ENCODE peak calls at places on chromosomes 2 and 18, in eight cellular contexts. One of them, this sample, is unnamed.

GRCh38 chr18:76994086-76994654 is 138.4 kb downstream of the MBP start:
- DNase-seq in right lobe of liver: no peak
- DNase-seq in neural crest cell: no peak
- DNase-seq in AG04449: no peak
- DNase-seq in stomach: no peak
- DNase-seq in fibroblast of villous mesenchyme: no peak
- DNase-seq in heart left ventricle: no peak
- DNase-seq in A549: no peak
- DNase-seq in this sample: no peak

GRCh38 chr2:191930205-191930604 is 83.3 kb upstream of the CAVIN2 start:
- DNase-seq in right lobe of liver: no peak
- DNase-seq in neural crest cell: no peak
- DNase-seq in AG04449: no peak
- DNase-seq in stomach: no peak
- DNase-seq in fibroblast of villous mesenchyme: no peak
- DNase-seq in heart left ventricle: no peak
- DNase-seq in A549: no peak
- DNase-seq in this sample: no peak

GRCh38 chr2:157592983-157593382 is 35.7 kb downstream of the ACVR1C start:
- DNase-seq in right lobe of liver: no peak
- DNase-seq in neural crest cell: no peak
- DNase-seq in AG04449: no peak
- DNase-seq in stomach: no peak
- DNase-seq in fibroblast of villous mesenchyme: peak
- DNase-seq in heart left ventricle: no peak
- DNase-seq in A549: no peak
- DNase-seq in this sample: no peak

GRCh38 chr2:31312898-31313297 is 78.9 kb downstream of the EHD3 start:
- DNase-seq in right lobe of liver: no peak
- DNase-seq in neural crest cell: no peak
- DNase-seq in AG04449: no peak
- DNase-seq in stomach: no peak
- DNase-seq in fibroblast of villous mesenchyme: peak
- DNase-seq in heart left ventricle: no peak
- DNase-seq in A549: no peak
- DNase-seq in this sample: no peak

GRCh38 chr2:240255811-240256703 is 115.6 kb upstream of the OTOS start:
- DNase-seq in right lobe of liver: no peak
- DNase-seq in neural crest cell: no peak
- DNase-seq in AG04449: no peak
- DNase-seq in stomach: peak
- DNase-seq in fibroblast of villous mesenchyme: no peak
- DNase-seq in heart left ventricle: no peak
- DNase-seq in A549: no peak
- DNase-seq in this sample: no peak

GRCh38 chr2:106139575-106139935 is 54.5 kb downstream of the UXS1 start:
- DNase-seq in right lobe of liver: no peak
- DNase-seq in neural crest cell: no peak
- DNase-seq in AG04449: no peak
- DNase-seq in stomach: no peak
- DNase-seq in fibroblast of villous mesenchyme: no peak
- DNase-seq in heart left ventricle: no peak
- DNase-seq in A549: no peak
- DNase-seq in this sample: no peak

GRCh38 chr2:1489486-1489885 is 76.2 kb downstream of the TPO start:
- DNase-seq in right lobe of liver: no peak
- DNase-seq in neural crest cell: no peak
- DNase-seq in AG04449: no peak
- DNase-seq in stomach: peak
- DNase-seq in fibroblast of villous mesenchyme: no peak
- DNase-seq in heart left ventricle: no peak
- DNase-seq in A549: no peak
- DNase-seq in this sample: no peak

GRCh38 chr2:105919826-105920225 is 175.1 kb downstream of the NCK2 start:
- DNase-seq in right lobe of liver: no peak
- DNase-seq in neural crest cell: peak
- DNase-seq in AG04449: peak
- DNase-seq in stomach: no peak
- DNase-seq in fibroblast of villous mesenchyme: peak
- DNase-seq in heart left ventricle: no peak
- DNase-seq in A549: peak
- DNase-seq in this sample: no peak

GRCh38 chr2:54599914-54600313 is 123.5 kb upstream of the EML6 start:
- DNase-seq in right lobe of liver: peak
- DNase-seq in neural crest cell: no peak
- DNase-seq in AG04449: no peak
- DNase-seq in stomach: peak
- DNase-seq in fibroblast of villous mesenchyme: no peak
- DNase-seq in heart left ventricle: peak
- DNase-seq in A549: no peak
- DNase-seq in this sample: no peak

GRCh38 chr2:217840522-217840921 is 162.3 kb downstream of the TNS1 start:
- DNase-seq in right lobe of liver: no peak
- DNase-seq in neural crest cell: no peak
- DNase-seq in AG04449: no peak
- DNase-seq in stomach: no peak
- DNase-seq in fibroblast of villous mesenchyme: no peak
- DNase-seq in heart left ventricle: no peak
- DNase-seq in A549: no peak
- DNase-seq in this sample: no peak

GRCh38 chr18:44802508-44802907 is 121.8 kb downstream of the SETBP1 start:
- DNase-seq in right lobe of liver: no peak
- DNase-seq in neural crest cell: no peak
- DNase-seq in AG04449: no peak
- DNase-seq in stomach: no peak
- DNase-seq in fibroblast of villous mesenchyme: peak
- DNase-seq in heart left ventricle: no peak
- DNase-seq in A549: no peak
- DNase-seq in this sample: no peak

GRCh38 chr2:11398710-11399109 is 54.3 kb upstream of the ROCK2 start:
- DNase-seq in right lobe of liver: no peak
- DNase-seq in neural crest cell: no peak
- DNase-seq in AG04449: no peak
- DNase-seq in stomach: peak
- DNase-seq in fibroblast of villous mesenchyme: peak
- DNase-seq in heart left ventricle: peak
- DNase-seq in A549: no peak
- DNase-seq in this sample: no peak

GRCh38 chr2:127326289-127326945 is 32.5 kb upstream of the ERCC3 start:
- DNase-seq in right lobe of liver: no peak
- DNase-seq in neural crest cell: no peak
- DNase-seq in AG04449: no peak
- DNase-seq in stomach: no peak
- DNase-seq in fibroblast of villous mesenchyme: no peak
- DNase-seq in heart left ventricle: no peak
- DNase-seq in A549: no peak
- DNase-seq in this sample: no peak

GRCh38 chr2:187081409-187081808 is 232.4 kb upstream of the ZSWIM2 start:
- DNase-seq in right lobe of liver: no peak
- DNase-seq in neural crest cell: no peak
- DNase-seq in AG04449: no peak
- DNase-seq in stomach: no peak
- DNase-seq in fibroblast of villous mesenchyme: no peak
- DNase-seq in heart left ventricle: no peak
- DNase-seq in A549: no peak
- DNase-seq in this sample: no peak

GRCh38 chr2:31729442-31730092 is 148.8 kb upstream of the SRD5A2 start:
- DNase-seq in right lobe of liver: no peak
- DNase-seq in neural crest cell: no peak
- DNase-seq in AG04449: peak
- DNase-seq in stomach: no peak
- DNase-seq in fibroblast of villous mesenchyme: peak
- DNase-seq in heart left ventricle: no peak
- DNase-seq in A549: peak
- DNase-seq in this sample: no peak

DNA sequence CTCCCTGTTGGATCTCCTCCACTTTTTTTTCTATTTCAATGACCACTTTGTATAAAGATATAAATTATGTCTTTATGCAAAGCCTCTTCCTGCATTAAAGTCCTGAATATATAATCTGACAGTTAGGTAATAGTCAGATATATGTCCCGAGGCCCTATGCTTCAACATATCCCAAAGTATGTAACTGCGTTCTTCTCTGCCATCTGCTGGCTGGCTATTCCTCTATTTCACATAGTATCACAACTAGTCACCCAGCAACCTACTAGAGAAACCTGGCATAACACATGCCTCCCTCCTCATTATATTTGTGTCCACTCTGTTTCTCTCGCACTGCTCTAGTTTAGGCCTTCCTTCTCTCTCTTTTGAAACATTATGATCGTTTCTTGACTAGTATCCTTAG is 640.8 kb downstream of the DPP10 start:
- DNase-seq in right lobe of liver: no peak
- DNase-seq in neural crest cell: no peak
- DNase-seq in AG04449: no peak
- DNase-seq in stomach: no peak
- DNase-seq in fibroblast of villous mesenchyme: no peak
- DNase-seq in heart left ventricle: no peak
- DNase-seq in A549: no peak
- DNase-seq in this sample: no peak
- TF ChIP-seq CTCF in right lobe of liver: no peak
- TF ChIP-seq CTCF in neural crest cell: peak
- TF ChIP-seq CTCF in AG04449: no peak
- TF ChIP-seq CTCF in stomach: no peak
- TF ChIP-seq CTCF in fibroblast of villous mesenchyme: no peak
- TF ChIP-seq CTCF in heart left ventricle: no peak
- TF ChIP-seq CTCF in A549: no peak
- TF ChIP-seq CTCF in this sample: no peak

GRCh38 chr2:238250896-238251295 is 11.1 kb upstream of the HES6 start:
- DNase-seq in right lobe of liver: no peak
- DNase-seq in neural crest cell: no peak
- DNase-seq in AG04449: no peak
- DNase-seq in stomach: no peak
- DNase-seq in fibroblast of villous mesenchyme: no peak
- DNase-seq in heart left ventricle: no peak
- DNase-seq in A549: no peak
- DNase-seq in this sample: no peak

GRCh38 chr2:238244151-238244550 is 4.3 kb upstream of the HES6 start:
- DNase-seq in right lobe of liver: no peak
- DNase-seq in neural crest cell: no peak
- DNase-seq in AG04449: no peak
- DNase-seq in stomach: no peak
- DNase-seq in fibroblast of villous mesenchyme: no peak
- DNase-seq in heart left ventricle: no peak
- DNase-seq in A549: no peak
- DNase-seq in this sample: no peak

GRCh38 chr2:238247841-238248440 is 8.1 kb upstream of the HES6 start:
- DNase-seq in right lobe of liver: no peak
- DNase-seq in neural crest cell: no peak
- DNase-seq in AG04449: no peak
- DNase-seq in stomach: no peak
- DNase-seq in fibroblast of villous mesenchyme: no peak
- DNase-seq in heart left ventricle: no peak
- DNase-seq in A549: no peak
- DNase-seq in this sample: no peak

GRCh38 chr2:238243496-238244076 is 3.7 kb upstream of the HES6 start:
- DNase-seq in right lobe of liver: peak
- DNase-seq in neural crest cell: no peak
- DNase-seq in AG04449: no peak
- DNase-seq in stomach: no peak
- DNase-seq in fibroblast of villous mesenchyme: no peak
- DNase-seq in heart left ventricle: no peak
- DNase-seq in A549: no peak
- DNase-seq in this sample: no peak

GRCh38 chr2:238247002-238247822 is 7.4 kb upstream of the HES6 start:
- DNase-seq in right lobe of liver: no peak
- DNase-seq in neural crest cell: no peak
- DNase-seq in AG04449: no peak
- DNase-seq in stomach: no peak
- DNase-seq in fibroblast of villous mesenchyme: no peak
- DNase-seq in heart left ventricle: no peak
- DNase-seq in A549: no peak
- DNase-seq in this sample: peak
- TF ChIP-seq CTCF in right lobe of liver: no peak
- TF ChIP-seq CTCF in neural crest cell: no peak
- TF ChIP-seq CTCF in AG04449: no peak
- TF ChIP-seq CTCF in stomach: no peak
- TF ChIP-seq CTCF in fibroblast of villous mesenchyme: no peak
- TF ChIP-seq CTCF in heart left ventricle: no peak
- TF ChIP-seq CTCF in A549: no peak
- TF ChIP-seq CTCF in this sample: no peak

GRCh38 chr18:21386523-21387240 is 144.7 kb downstream of the GREB1L start:
- DNase-seq in right lobe of liver: no peak
- DNase-seq in neural crest cell: no peak
- DNase-seq in AG04449: no peak
- DNase-seq in stomach: no peak
- DNase-seq in fibroblast of villous mesenchyme: no peak
- DNase-seq in heart left ventricle: no peak
- DNase-seq in A549: no peak
- DNase-seq in this sample: no peak

GRCh38 chr18:21389903-21390302 is 147.9 kb downstream of the GREB1L start:
- DNase-seq in right lobe of liver: no peak
- DNase-seq in neural crest cell: no peak
- DNase-seq in AG04449: no peak
- DNase-seq in stomach: no peak
- DNase-seq in fibroblast of villous mesenchyme: no peak
- DNase-seq in heart left ventricle: no peak
- DNase-seq in A549: no peak
- DNase-seq in this sample: no peak

GRCh38 chr18:21391074-21391673 is 149.1 kb downstream of the GREB1L start:
- DNase-seq in right lobe of liver: no peak
- DNase-seq in neural crest cell: no peak
- DNase-seq in AG04449: no peak
- DNase-seq in stomach: no peak
- DNase-seq in fibroblast of villous mesenchyme: peak
- DNase-seq in heart left ventricle: no peak
- DNase-seq in A549: peak
- DNase-seq in this sample: no peak

GRCh38 chr18:21393986-21394385 is 152.0 kb downstream of the GREB1L start:
- DNase-seq in right lobe of liver: no peak
- DNase-seq in neural crest cell: no peak
- DNase-seq in AG04449: no peak
- DNase-seq in stomach: no peak
- DNase-seq in fibroblast of villous mesenchyme: no peak
- DNase-seq in heart left ventricle: peak
- DNase-seq in A549: no peak
- DNase-seq in this sample: no peak

GRCh38 chr18:21389283-21389682 is 147.3 kb downstream of the GREB1L start:
- DNase-seq in right lobe of liver: no peak
- DNase-seq in neural crest cell: no peak
- DNase-seq in AG04449: no peak
- DNase-seq in stomach: no peak
- DNase-seq in fibroblast of villous mesenchyme: no peak
- DNase-seq in heart left ventricle: no peak
- DNase-seq in A549: no peak
- DNase-seq in this sample: no peak
- TF ChIP-seq CTCF in right lobe of liver: peak
- TF ChIP-seq CTCF in neural crest cell: no peak
- TF ChIP-seq CTCF in AG04449: no peak
- TF ChIP-seq CTCF in stomach: no peak
- TF ChIP-seq CTCF in fibroblast of villous mesenchyme: peak
- TF ChIP-seq CTCF in heart left ventricle: no peak
- TF ChIP-seq CTCF in A549: peak
- TF ChIP-seq CTCF in this sample: no peak

GRCh38 chr18:2135309-2135708 is 436.0 kb downstream of the METTL4 start:
- DNase-seq in right lobe of liver: no peak
- DNase-seq in neural crest cell: no peak
- DNase-seq in AG04449: no peak
- DNase-seq in stomach: no peak
- DNase-seq in fibroblast of villous mesenchyme: no peak
- DNase-seq in heart left ventricle: no peak
- DNase-seq in A549: no peak
- DNase-seq in this sample: no peak

GRCh38 chr18:2139676-2140075 is 431.6 kb downstream of the METTL4 start:
- DNase-seq in right lobe of liver: no peak
- DNase-seq in neural crest cell: no peak
- DNase-seq in AG04449: no peak
- DNase-seq in stomach: no peak
- DNase-seq in fibroblast of villous mesenchyme: peak
- DNase-seq in heart left ventricle: no peak
- DNase-seq in A549: no peak
- DNase-seq in this sample: no peak

GRCh38 chr18:2134364-2134763 is 436.9 kb downstream of the METTL4 start:
- DNase-seq in right lobe of liver: no peak
- DNase-seq in neural crest cell: no peak
- DNase-seq in AG04449: no peak
- DNase-seq in stomach: no peak
- DNase-seq in fibroblast of villous mesenchyme: no peak
- DNase-seq in heart left ventricle: no peak
- DNase-seq in A549: no peak
- DNase-seq in this sample: no peak
- TF ChIP-seq CTCF in right lobe of liver: no peak
- TF ChIP-seq CTCF in neural crest cell: no peak
- TF ChIP-seq CTCF in AG04449: no peak
- TF ChIP-seq CTCF in stomach: no peak
- TF ChIP-seq CTCF in fibroblast of villous mesenchyme: no peak
- TF ChIP-seq CTCF in heart left ventricle: no peak
- TF ChIP-seq CTCF in A549: no peak
- TF ChIP-seq CTCF in this sample: peak

This sample was measured in D721Med.